ENCODE peak calls at places on chromosomes 13 and 19, in four cellular contexts. S is K562, I is HepG2, X is WTC11. C is an unnamed sample.

GRCh38 chr19:42281175-42282035 is 12.4 kb downstream of the CIC start:
- DNase-seq in S (peak; percentile 26), I (peak; percentile 76), X (no peak), C (no peak)

GRCh38 chr13:111854403-111854802 is 212.5 kb upstream of the SOX1 start:
- DNase-seq in S (no peak), I (no peak), X (no peak), C (no peak)

GRCh38 chr19:16922592-16922934 is 33.8 kb downstream of the F2RL3 start:
- DNase-seq in X (no peak), I (no peak), S (no peak), C (no peak)

GRCh38 chr19:43623889-43624670 is 4.7 kb upstream of the ZNF428 start:
- DNase-seq in I (no peak), X (peak; percentile 88), S (peak; percentile 93), C (peak; percentile 48)

GRCh38 chr13:100176781-100177389 is 88.0 kb downstream of the PCCA start:
- DNase-seq in I (no peak), X (no peak), S (no peak), C (peak; percentile 17)

GRCh38 chr13:104597554-104598240 is 1531.5 kb upstream of the SLC10A2 start:
- DNase-seq in S (no peak), I (no peak), X (no peak), C (no peak)

GRCh38 chr19:7007859-7008258 is 13.4 kb downstream of the MBD3L2B start:
- DNase-seq in S (no peak), I (no peak), X (no peak), C (no peak)

GRCh38 chr19:34348899-34349487 is 16.0 kb upstream of the GPI start:
- DNase-seq in X (no peak), I (no peak), S (no peak), C (no peak)

GRCh38 chr13:97119899-97120745 is 102.0 kb upstream of the MBNL2 start:
- DNase-seq in X (no peak), I (no peak), S (no peak), C (no peak)
- TF ChIP-seq ELF4 in X (no peak), I (no peak), S (no peak), C (no peak)

GRCh38 chr19:18735324-18735723 is 51.8 kb downstream of the CRTC1 start:
- DNase-seq in S (no peak), X (no peak), I (no peak), C (no peak)
- TF ChIP-seq ELF4 in S (no peak), X (no peak), I (no peak), C (no peak)

DNA sequence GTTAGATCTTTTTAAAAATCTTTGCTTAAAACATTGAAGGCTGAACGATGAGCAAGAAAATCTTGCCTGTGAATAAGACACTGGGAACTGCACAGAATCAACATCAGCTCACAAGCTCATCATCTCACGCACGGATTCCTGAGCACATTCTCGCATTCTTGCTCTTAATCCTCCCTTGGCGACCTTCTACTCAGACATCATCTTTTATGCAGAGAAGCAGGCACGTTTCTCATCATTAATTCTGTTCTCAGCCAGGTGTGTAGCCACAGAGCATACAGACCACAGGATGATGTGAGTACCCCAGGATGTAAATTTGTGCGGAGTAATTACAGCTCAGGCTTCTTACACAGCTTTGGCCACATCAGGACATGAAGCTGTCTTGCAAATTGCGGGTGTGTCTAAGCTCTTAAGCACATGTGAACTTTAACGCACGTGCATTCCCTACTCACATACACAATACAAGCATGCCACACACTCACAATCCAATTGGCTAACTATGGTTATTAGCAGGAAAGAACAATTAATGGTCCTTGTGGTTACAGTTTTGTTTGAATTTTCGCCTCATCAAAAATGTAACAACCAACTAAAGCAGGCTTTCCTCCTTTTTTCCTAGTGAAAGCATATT is 36.5 kb upstream of the SACS start:
- DNase-seq in X (no peak), I (no peak), S (no peak), C (no peak)
- TF ChIP-seq ELF4 in X (no peak), I (no peak), S (no peak), C (no peak)

DNA sequence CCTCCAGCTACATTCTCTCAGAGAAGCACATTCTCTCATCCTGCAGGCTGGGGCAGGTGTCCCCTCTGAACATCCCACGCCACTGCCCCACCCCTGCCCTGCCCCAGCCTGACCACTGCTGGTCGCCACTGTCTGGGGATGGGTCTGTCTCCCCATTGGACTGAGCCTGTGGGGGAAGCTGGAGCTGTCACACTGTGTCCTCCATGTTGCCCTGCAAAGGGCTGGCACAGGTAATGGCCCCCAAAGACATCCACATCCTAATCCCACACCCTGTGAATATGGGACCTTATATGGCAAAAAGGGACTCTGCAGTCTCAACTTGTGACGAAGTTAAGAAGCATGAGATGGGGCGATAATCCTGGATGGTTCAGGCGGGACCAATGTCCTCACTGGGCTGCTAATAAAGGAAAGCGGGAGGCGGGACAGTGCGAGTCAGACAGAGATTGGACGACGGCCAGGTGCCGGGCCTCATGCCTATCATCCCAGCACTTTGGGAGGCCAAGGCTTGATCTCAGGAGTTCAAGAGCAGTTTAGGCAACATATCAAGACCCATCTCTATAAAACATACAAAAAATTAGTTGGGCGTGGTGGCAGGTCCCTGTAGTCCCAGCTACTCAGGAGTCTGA is 9.1 kb downstream of the AP2S1 start:
- DNase-seq in I (no peak), X (no peak), S (peak; percentile 14), C (no peak)
- TF ChIP-seq ELF4 in I (no peak), X (no peak), S (no peak), C (no peak)

GRCh38 chr19:13762635-13763235 is 1.6 kb upstream of the MRI1 start:
- DNase-seq in X (no peak), S (no peak), I (no peak), C (no peak)
- TF ChIP-seq ELF4 in X (no peak), S (no peak), I (no peak), C (no peak)

GRCh38 chr19:2551172-2551863 is 75.4 kb downstream of the GADD45B start:
- DNase-seq in X (no peak), S (no peak), I (no peak), C (no peak)

GRCh38 chr19:2548966-2549365 is 73.0 kb downstream of the GADD45B start:
- DNase-seq in S (no peak), X (no peak), I (no peak), C (no peak)

GRCh38 chr19:2550431-2551171 is 74.7 kb downstream of the GADD45B start:
- DNase-seq in X (no peak), S (no peak), I (no peak), C (no peak)

GRCh38 chr19:2547721-2548120 is 71.8 kb downstream of the GADD45B start:
- DNase-seq in S (no peak), I (no peak), X (no peak), C (no peak)

DNA sequence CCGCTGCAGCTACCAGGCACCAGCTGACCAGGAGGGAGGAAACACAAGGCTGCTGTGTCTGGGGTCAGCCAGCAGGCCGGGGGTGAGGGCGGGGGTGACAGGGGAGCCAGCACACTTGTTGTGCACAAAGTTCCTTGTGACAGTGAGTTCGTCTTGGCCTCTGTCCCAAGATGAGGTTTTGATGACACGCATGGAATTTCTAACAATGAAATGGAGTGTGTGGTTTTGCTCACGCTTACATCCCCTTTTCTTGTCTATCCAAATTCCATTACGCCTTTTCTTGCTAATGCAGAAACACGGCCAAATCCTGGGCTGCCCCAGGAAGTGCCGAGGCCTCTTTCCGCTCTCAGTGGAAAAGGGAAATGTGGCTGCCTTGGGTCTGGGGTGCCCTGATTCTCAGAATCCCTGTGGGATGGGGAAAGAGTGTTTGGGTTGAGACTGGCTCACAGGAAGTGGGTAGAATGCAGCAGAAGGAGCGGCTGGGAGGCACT is 73.8 kb downstream of the GADD45B start:
- DNase-seq in I (no peak), S (no peak), X (no peak), C (no peak)
- TF ChIP-seq ELF4 in I (no peak), S (no peak), X (no peak), C (no peak)

GRCh38 chr13:94157705-94158218 is 321.7 kb downstream of the DCT start:
- DNase-seq in S (no peak), I (no peak), X (no peak), C (no peak)

GRCh38 chr13:94163535-94163934 is 315.9 kb downstream of the DCT start:
- DNase-seq in S (no peak), I (no peak), X (no peak), C (no peak)

GRCh38 chr13:94162289-94162688 is 317.2 kb downstream of the DCT start:
- DNase-seq in X (no peak), S (no peak), I (no peak), C (no peak)

GRCh38 chr13:94160875-94161274 is 318.6 kb downstream of the DCT start:
- DNase-seq in X (no peak), I (no peak), S (no peak), C (no peak)
- TF ChIP-seq ELF4 in X (no peak), I (no peak), S (no peak), C (no peak)

DNA sequence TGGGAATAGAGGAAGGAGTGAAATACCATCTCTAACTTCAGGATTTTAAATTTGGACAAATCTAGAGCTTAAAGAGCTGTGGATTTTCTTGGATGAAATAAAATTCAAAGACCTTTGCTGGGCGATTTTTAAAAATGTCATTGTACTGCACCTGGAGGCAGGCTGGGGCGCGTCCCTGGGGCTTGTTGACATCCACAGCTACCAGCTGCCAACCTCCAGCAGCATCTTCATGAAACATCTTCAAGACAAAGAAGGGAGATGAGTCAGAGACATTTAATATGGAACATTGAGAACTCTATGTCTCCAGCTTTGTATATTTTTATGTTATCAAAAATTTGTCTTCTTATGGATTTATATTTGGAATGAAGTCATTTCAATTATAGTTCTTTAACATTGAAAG is 132.5 kb downstream of the NALCN start:
- DNase-seq in X (no peak), S (no peak), I (no peak), C (no peak)
- TF ChIP-seq ELF4 in X (no peak), S (no peak), I (no peak), C (no peak)

GRCh38 chr13:44131069-44131614 is 242.5 kb upstream of the SERP2 start:
- DNase-seq in X (no peak), I (no peak), S (no peak), C (no peak)

GRCh38 chr13:44128522-44128921 is 245.1 kb upstream of the SERP2 start:
- DNase-seq in S (no peak), X (no peak), I (no peak), C (no peak)

GRCh38 chr13:44132710-44133109 is 240.9 kb upstream of the SERP2 start:
- DNase-seq in X (no peak), S (no peak), I (no peak), C (no peak)

GRCh38 chr13:44125943-44126469 is 246.3 kb downstream of the LACC1 start:
- DNase-seq in X (no peak), I (no peak), S (no peak), C (no peak)

DNA sequence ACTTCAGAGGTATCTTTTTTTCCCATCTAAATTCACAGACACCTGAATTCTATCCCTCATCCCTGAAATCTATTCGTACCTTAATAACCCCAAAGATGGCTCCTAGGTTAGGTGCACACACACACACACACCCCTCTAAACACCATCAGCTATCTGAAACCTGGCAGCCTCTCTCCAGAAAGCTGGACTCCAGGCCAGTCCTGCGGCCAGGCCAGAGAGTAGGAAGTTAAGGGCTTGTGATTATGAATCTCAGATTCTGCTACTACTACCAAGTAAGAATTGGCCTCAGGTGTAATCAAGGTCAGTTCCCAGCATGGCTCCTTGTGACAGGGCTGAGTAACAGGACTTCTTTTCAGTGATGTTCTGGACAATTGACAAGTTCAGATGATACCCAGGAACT is 244.2 kb upstream of the SERP2 start:
- DNase-seq in S (no peak), I (no peak), X (no peak), C (no peak)
- TF ChIP-seq ELF4 in S (no peak), I (no peak), X (no peak), C (no peak)

GRCh38 chr19:50479761-50480251 is 3.2 kb upstream of the GARIN5A start:
- DNase-seq in X (no peak), S (no peak), I (no peak), C (no peak)
- TF ChIP-seq ELF4 in X (no peak), S (no peak), I (no peak), C (no peak)

C was measured in HEK293T.